ENCODE peak calls at places on chromosome 21, in five cellular contexts. One of them, this sample, is unnamed.

GRCh38 chr21:44314561-44314960 is 14.7 kb downstream of the PFKL start:
- DNase-seq in NCI-H460: no peak
- DNase-seq in left colon: no peak
- DNase-seq in IMR-90: no peak
- DNase-seq in caudate nucleus: no peak
- DNase-seq in this sample: no peak

GRCh38 chr21:27408826-27409225 is 441.9 kb upstream of the ADAMTS5 start:
- DNase-seq in NCI-H460: no peak
- DNase-seq in left colon: no peak
- DNase-seq in IMR-90: no peak
- DNase-seq in caudate nucleus: no peak
- DNase-seq in this sample: no peak

GRCh38 chr21:35697321-35697808 is 363.0 kb downstream of the SETD4 start:
- DNase-seq in NCI-H460: no peak
- DNase-seq in left colon: peak
- DNase-seq in IMR-90: peak
- DNase-seq in caudate nucleus: peak
- DNase-seq in this sample: peak

GRCh38 chr21:45644041-45644906 is 749 bp downstream of the PCBP3 start:
- DNase-seq in NCI-H460: no peak
- DNase-seq in left colon: no peak
- DNase-seq in IMR-90: no peak
- DNase-seq in caudate nucleus: no peak
- DNase-seq in this sample: peak

GRCh38 chr21:39721885-39722284 is 23.1 kb upstream of the IGSF5 start:
- DNase-seq in NCI-H460: no peak
- DNase-seq in left colon: peak
- DNase-seq in IMR-90: no peak
- DNase-seq in caudate nucleus: no peak
- DNase-seq in this sample: no peak

GRCh38 chr21:43644609-43645008 is 14.7 kb downstream of the HSF2BP start:
- DNase-seq in NCI-H460: peak
- DNase-seq in left colon: no peak
- DNase-seq in IMR-90: peak
- DNase-seq in caudate nucleus: no peak
- DNase-seq in this sample: peak

GRCh38 chr21:46027855-46028493 is 46.4 kb downstream of the COL6A1 start:
- DNase-seq in NCI-H460: no peak
- DNase-seq in left colon: no peak
- DNase-seq in IMR-90: peak
- DNase-seq in caudate nucleus: no peak
- DNase-seq in this sample: no peak

GRCh38 chr21:36813071-36813470 is 114.2 kb downstream of the SIM2 start:
- DNase-seq in NCI-H460: no peak
- DNase-seq in left colon: no peak
- DNase-seq in IMR-90: no peak
- DNase-seq in caudate nucleus: no peak
- DNase-seq in this sample: peak

GRCh38 chr21:45822429-45823099 is 159.0 kb upstream of the COL6A1 start:
- DNase-seq in NCI-H460: no peak
- DNase-seq in left colon: no peak
- DNase-seq in IMR-90: no peak
- DNase-seq in caudate nucleus: no peak
- DNase-seq in this sample: no peak

GRCh38 chr21:36891123-36891522 is 75.3 kb downstream of the HLCS start:
- DNase-seq in NCI-H460: no peak
- DNase-seq in left colon: no peak
- DNase-seq in IMR-90: no peak
- DNase-seq in caudate nucleus: no peak
- DNase-seq in this sample: no peak

GRCh38 chr21:42833439-42833815 is 45.9 kb downstream of the WDR4 start:
- DNase-seq in NCI-H460: peak
- DNase-seq in left colon: peak
- DNase-seq in IMR-90: peak
- DNase-seq in caudate nucleus: no peak
- DNase-seq in this sample: no peak

GRCh38 chr21:14010729-14011128 is 200.0 kb downstream of the LIPI start:
- DNase-seq in NCI-H460: no peak
- DNase-seq in left colon: no peak
- DNase-seq in IMR-90: no peak
- DNase-seq in caudate nucleus: no peak
- DNase-seq in this sample: no peak

GRCh38 chr21:42207426-42207825 is 11.5 kb upstream of the ABCG1 start:
- DNase-seq in NCI-H460: no peak
- DNase-seq in left colon: no peak
- DNase-seq in IMR-90: no peak
- DNase-seq in caudate nucleus: no peak
- DNase-seq in this sample: no peak

GRCh38 chr21:38950388-38951094 is 144.8 kb downstream of the ETS2 start:
- DNase-seq in NCI-H460: no peak
- DNase-seq in left colon: peak
- DNase-seq in IMR-90: peak
- DNase-seq in caudate nucleus: no peak
- DNase-seq in this sample: no peak

GRCh38 chr21:37072239-37072987 is 458 bp downstream of the PIGP start:
- DNase-seq in NCI-H460: no peak
- DNase-seq in left colon: peak
- DNase-seq in IMR-90: peak
- DNase-seq in caudate nucleus: peak
- DNase-seq in this sample: peak

GRCh38 chr21:35683620-35684019 is 376.7 kb downstream of the SETD4 start:
- DNase-seq in NCI-H460: no peak
- DNase-seq in left colon: no peak
- DNase-seq in IMR-90: no peak
- DNase-seq in caudate nucleus: no peak
- DNase-seq in this sample: no peak

GRCh38 chr21:39954570-39954969 is 87.3 kb downstream of the PCP4 start:
- DNase-seq in NCI-H460: no peak
- DNase-seq in left colon: no peak
- DNase-seq in IMR-90: no peak
- DNase-seq in caudate nucleus: no peak
- DNase-seq in this sample: no peak

GRCh38 chr21:26405071-26405470 is 168.0 kb downstream of the CYYR1 start:
- DNase-seq in NCI-H460: no peak
- DNase-seq in left colon: no peak
- DNase-seq in IMR-90: peak
- DNase-seq in caudate nucleus: no peak
- DNase-seq in this sample: peak

GRCh38 chr21:44398499-44398898 is 45.1 kb downstream of the TRPM2 start:
- DNase-seq in NCI-H460: no peak
- DNase-seq in left colon: no peak
- DNase-seq in IMR-90: no peak
- DNase-seq in caudate nucleus: no peak
- DNase-seq in this sample: no peak

GRCh38 chr21:26469789-26470188 is 103.3 kb downstream of the CYYR1 start:
- DNase-seq in NCI-H460: no peak
- DNase-seq in left colon: no peak
- DNase-seq in IMR-90: peak
- DNase-seq in caudate nucleus: peak
- DNase-seq in this sample: peak

GRCh38 chr21:16088121-16088520 is 358.3 kb downstream of the USP25 start:
- DNase-seq in NCI-H460: no peak
- DNase-seq in left colon: no peak
- DNase-seq in IMR-90: no peak
- DNase-seq in caudate nucleus: no peak
- DNase-seq in this sample: no peak

GRCh38 chr21:27734146-27734545 is 767.3 kb upstream of the ADAMTS5 start:
- DNase-seq in NCI-H460: no peak
- DNase-seq in left colon: no peak
- DNase-seq in IMR-90: peak
- DNase-seq in caudate nucleus: no peak
- DNase-seq in this sample: peak

GRCh38 chr21:32867587-32867986 is 96.0 kb upstream of the PAXBP1 start:
- DNase-seq in NCI-H460: no peak
- DNase-seq in left colon: no peak
- DNase-seq in IMR-90: no peak
- DNase-seq in caudate nucleus: no peak
- DNase-seq in this sample: no peak

GRCh38 chr21:45508607-45509565 is 33.4 kb downstream of the SLC19A1 start:
- DNase-seq in NCI-H460: no peak
- DNase-seq in left colon: peak
- DNase-seq in IMR-90: no peak
- DNase-seq in caudate nucleus: no peak
- DNase-seq in this sample: no peak

GRCh38 chr21:43337901-43338655 is 88.9 kb downstream of the SIK1 start:
- DNase-seq in NCI-H460: no peak
- DNase-seq in left colon: no peak
- DNase-seq in IMR-90: no peak
- DNase-seq in caudate nucleus: no peak
- DNase-seq in this sample: no peak

GRCh38 chr21:29374481-29374880 is 75.8 kb downstream of the BACH1 start:
- DNase-seq in NCI-H460: no peak
- DNase-seq in left colon: no peak
- DNase-seq in IMR-90: no peak
- DNase-seq in caudate nucleus: no peak
- DNase-seq in this sample: no peak

GRCh38 chr21:44050276-44050675 is 38.2 kb downstream of the TRAPPC10 start:
- DNase-seq in NCI-H460: no peak
- DNase-seq in left colon: no peak
- DNase-seq in IMR-90: no peak
- DNase-seq in caudate nucleus: no peak
- DNase-seq in this sample: no peak